ENCODE peak calls at places on chromosomes 11 and 22, in ten cellular contexts. A is left ventricle myocardium inferior, I is HFF-Myc, Y is IMR-90, U is bronchial epithelial cell, E is transverse colon, L is fibroblast of the aortic adventitia, G is endodermal cell, Z is tibial artery, V is Panc1. K is an unnamed sample.

GRCh38 chr11:2777871-2778629 is 78.3 kb upstream of the KCNQ1OT1 start:
- DNase-seq in L (no peak), I (no peak), E (no peak), A (peak), G (peak), Y (no peak), Z (no peak), V (no peak), U (no peak), K (no peak)

GRCh38 chr11:61918251-61919112 is 1.1 kb upstream of the RAB3IL1 start:
- DNase-seq in Z (peak), E (no peak), V (no peak), Y (no peak), G (peak), U (no peak), A (peak), I (no peak), L (peak), K (peak)

GRCh38 chr22:45510376-45511232 is 7.9 kb downstream of the FBLN1 start:
- DNase-seq in Z (no peak), Y (no peak), U (no peak), E (no peak), G (no peak), L (no peak), A (no peak), I (no peak), V (no peak), K (peak)

GRCh38 chr11:8249482-8249881 is 14.2 kb downstream of the LMO1 start:
- DNase-seq in L (no peak), E (no peak), V (no peak), Z (no peak), G (peak), U (no peak), I (no peak), Y (no peak), A (no peak), K (no peak)

GRCh38 chr11:90845126-90845525 is 622.3 kb upstream of the CHORDC1 start:
- DNase-seq in Y (no peak), V (no peak), G (no peak), Z (no peak), U (peak), E (no peak), I (no peak), L (no peak), A (no peak), K (no peak)

GRCh38 chr22:40423246-40423753 is 52.9 kb downstream of the SGSM3 start:
- DNase-seq in Y (no peak), E (no peak), G (no peak), V (no peak), Z (no peak), L (no peak), I (no peak), U (no peak), A (peak), K (no peak)

GRCh38 chr22:20021196-20022181 is 579 bp downstream of the TANGO2 start:
- DNase-seq in A (peak), E (peak), Z (peak), V (no peak), L (peak), Y (peak), U (no peak), G (peak), I (no peak), K (peak)

GRCh38 chr22:30160926-30161546 is 80.8 kb downstream of the HORMAD2 start:
- DNase-seq in A (no peak), I (no peak), L (no peak), G (no peak), Y (no peak), V (no peak), Z (no peak), E (no peak), U (no peak), K (no peak)

GRCh38 chr11:69221086-69221485 is 65.4 kb downstream of the SMIM38 start:
- DNase-seq in U (no peak), A (no peak), Z (no peak), L (no peak), E (no peak), I (no peak), G (peak), Y (no peak), V (no peak), K (no peak)

GRCh38 chr22:38082986-38083710 is 836 bp downstream of the SLC16A8 start:
- DNase-seq in Z (no peak), U (no peak), A (no peak), I (no peak), V (no peak), Y (no peak), E (no peak), G (peak), L (no peak), K (no peak)

GRCh38 chr22:46033256-46034200 is 56.6 kb upstream of the WNT7B start:
- DNase-seq in U (no peak), Z (no peak), L (peak), E (no peak), I (no peak), V (no peak), G (peak), Y (peak), A (no peak), K (peak)

GRCh38 chr11:72738199-72739141 is 13.7 kb downstream of the ARAP1 start:
- DNase-seq in I (no peak), L (peak), U (peak), Z (no peak), Y (peak), G (peak), A (no peak), V (no peak), E (no peak), K (peak)

GRCh38 chr11:96341237-96342130 is 1.5 kb downstream of the MAML2 start:
- DNase-seq in E (peak), A (peak), L (peak), I (no peak), U (no peak), G (peak), Y (peak), Z (peak), V (no peak), K (peak)

GRCh38 chr11:72338741-72339140 is 94.8 kb upstream of the PHOX2A start:
- DNase-seq in L (peak), U (no peak), E (no peak), G (no peak), Y (peak), Z (no peak), I (no peak), A (no peak), V (no peak), K (peak)

GRCh38 chr11:104146421-104146820 is 17.5 kb downstream of the PDGFD start:
- DNase-seq in E (no peak), Y (no peak), U (no peak), V (no peak), Z (no peak), L (no peak), A (no peak), G (no peak), I (no peak), K (peak)

GRCh38 chr22:21984793-21985192 is 2.2 kb upstream of the TOP3B start:
- DNase-seq in G (peak), U (peak), A (no peak), Z (no peak), E (no peak), V (no peak), I (no peak), Y (peak), L (peak), K (peak)

GRCh38 chr11:1055990-1056771 is 18.5 kb upstream of the MUC2 start:
- DNase-seq in U (no peak), V (no peak), L (no peak), Y (no peak), G (peak), I (no peak), E (no peak), A (no peak), Z (peak), K (no peak)

GRCh38 chr11:2591805-2592204 is 108.0 kb downstream of the KCNQ1OT1 start:
- DNase-seq in Y (no peak), V (no peak), E (no peak), L (no peak), I (no peak), A (no peak), Z (no peak), U (no peak), G (no peak), K (no peak)

GRCh38 chr11:57638811-57639320 is 10.8 kb downstream of the YPEL4 start:
- DNase-seq in V (no peak), L (peak), A (no peak), Y (no peak), U (no peak), Z (no peak), E (no peak), G (peak), I (no peak), K (peak)

GRCh38 chr11:85114786-85115185 is 512.4 kb downstream of the DLG2 start:
- DNase-seq in U (peak), A (no peak), L (no peak), Z (no peak), I (no peak), G (no peak), V (no peak), Y (peak), E (no peak), K (peak)

GRCh38 chr11:129643031-129643721 is 172.5 kb upstream of the TMEM45B start:
- DNase-seq in V (no peak), L (peak), U (peak), E (no peak), G (no peak), Y (peak), Z (no peak), I (no peak), A (no peak), K (peak)

GRCh38 chr11:57493507-57494503 is 21.7 kb downstream of the SLC43A1 start:
- DNase-seq in I (no peak), G (peak), L (no peak), Z (no peak), E (peak), A (peak), V (no peak), Y (peak), U (peak), K (no peak)

GRCh38 chr11:88358040-88358431 is 20.5 kb upstream of the CTSC start:
- DNase-seq in Y (no peak), E (no peak), Z (no peak), V (no peak), A (no peak), U (no peak), G (no peak), L (no peak), I (no peak), K (no peak)

GRCh38 chr22:31068970-31069369 is 12.1 kb upstream of the SMTN start:
- DNase-seq in Z (no peak), G (no peak), U (no peak), V (no peak), E (no peak), Y (no peak), A (no peak), I (no peak), L (no peak), K (no peak)

GRCh38 chr11:67275606-67276409 is 9.5 kb downstream of the GRK2 start:
- DNase-seq in I (no peak), G (no peak), A (no peak), Y (no peak), L (no peak), Z (peak), V (no peak), E (no peak), U (no peak), K (no peak)

GRCh38 chr11:130602700-130603584 is 154.5 kb downstream of the ADAMTS15 start:
- DNase-seq in U (no peak), I (no peak), A (no peak), Y (no peak), Z (no peak), E (no peak), L (no peak), G (peak), V (no peak), K (no peak)

GRCh38 chr11:42311504-42311903 is 852.1 kb upstream of the LRRC4C start:
- DNase-seq in Z (peak), A (no peak), Y (no peak), U (no peak), V (no peak), I (no peak), E (no peak), L (no peak), G (no peak), K (peak)

GRCh38 chr22:19995611-19996339 is 20.8 kb downstream of the ARVCF start:
- DNase-seq in Z (peak), L (peak), U (no peak), A (no peak), G (no peak), V (no peak), I (no peak), E (no peak), Y (no peak), K (no peak)

DNA sequence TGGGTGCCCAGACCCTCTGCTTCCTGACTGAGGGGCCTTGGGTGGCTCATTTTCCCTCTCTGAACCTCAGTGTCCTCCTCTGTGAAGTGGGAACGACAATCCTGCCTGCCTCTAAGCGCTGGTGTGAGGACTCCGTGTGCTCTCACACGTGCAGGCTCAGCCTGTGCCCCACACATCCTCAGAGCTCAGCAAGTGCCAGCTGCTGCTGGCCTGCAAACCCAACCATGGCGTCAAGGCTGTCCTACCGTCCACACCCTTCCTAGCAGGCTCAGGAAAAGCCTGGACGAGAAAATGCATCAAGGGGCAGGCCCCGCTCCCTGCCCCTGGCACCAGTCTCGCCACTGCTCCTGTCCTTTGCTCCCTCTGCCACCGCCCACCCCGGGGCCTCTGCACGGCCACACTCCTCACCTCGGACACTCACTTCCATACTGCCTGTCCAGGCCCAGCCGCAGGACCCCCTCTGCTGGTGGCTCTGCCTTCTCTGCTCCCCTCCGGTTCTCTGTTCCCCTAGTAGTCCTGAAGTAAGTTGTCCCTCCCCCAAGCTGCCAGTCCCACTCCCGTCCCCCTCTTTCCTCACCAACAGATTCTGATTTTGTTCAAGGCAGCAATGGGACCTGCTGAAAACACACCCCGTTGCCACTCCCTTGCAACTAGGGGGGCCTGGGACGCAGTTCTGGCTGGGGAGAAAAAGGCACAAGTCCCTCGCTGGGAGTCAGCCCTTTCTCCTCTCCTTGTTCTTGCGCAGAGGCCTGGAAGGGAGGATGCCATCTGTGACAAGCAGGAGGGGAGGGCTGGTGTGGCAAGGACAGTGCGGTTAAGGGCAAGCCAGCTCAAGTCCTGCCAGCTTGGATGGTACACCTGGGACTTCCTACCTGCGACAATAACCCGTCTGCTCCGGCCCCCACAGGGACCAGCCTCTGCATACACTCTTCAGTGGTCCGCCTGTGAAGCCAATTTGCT is 62.2 kb downstream of the ARFGAP3 start:
- DNase-seq in Y (no peak), A (no peak), L (no peak), V (no peak), E (no peak), I (no peak), U (no peak), G (peak), Z (no peak), K (no peak)
- TF ChIP-seq CTCF in Y (no peak), A (peak), L (no peak), V (no peak), E (no peak), I (peak), U (peak), G (peak), Z (no peak), K (peak)

DNA sequence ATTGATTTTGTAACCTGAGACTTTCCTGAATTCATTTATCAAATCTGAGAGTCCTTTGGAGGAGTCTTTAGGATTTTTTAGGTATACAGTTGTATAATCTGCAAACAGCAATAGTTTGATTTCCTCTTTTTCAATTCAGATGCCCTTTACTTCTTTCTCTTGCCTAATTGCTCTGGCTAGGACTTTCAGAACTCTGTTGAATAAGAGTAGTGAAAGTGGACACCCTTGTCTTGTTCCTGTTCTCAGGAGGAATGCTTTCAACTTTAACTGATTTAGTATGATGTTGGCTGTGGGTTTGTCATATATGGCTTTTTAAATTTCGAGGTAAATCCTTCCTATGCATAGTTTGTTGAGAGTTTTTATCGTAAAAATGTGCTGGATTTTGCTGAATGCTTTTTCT is 227.4 kb downstream of the CSNK2A3 start:
- DNase-seq in Z (no peak), I (no peak), Y (no peak), E (no peak), G (no peak), V (no peak), L (no peak), U (no peak), A (no peak), K (no peak)
- H3K4me3 ChIP-seq in Z (no peak), I (no peak), Y (no peak), E (no peak), G (no peak), V (no peak), L (no peak), U (no peak), A (no peak), K (no peak)

GRCh38 chr22:44357296-44357961 is 44.7 kb upstream of the SHISAL1 start:
- DNase-seq in Z (no peak), L (no peak), I (no peak), Y (no peak), V (no peak), U (no peak), G (peak), E (no peak), A (peak), K (no peak)
- TF ChIP-seq CTCF in Z (no peak), L (peak), I (peak), Y (peak), V (no peak), U (no peak), G (peak), E (no peak), A (no peak), K (no peak)

GRCh38 chr22:50292643-50293440 is 14.6 kb downstream of the PLXNB2 start:
- DNase-seq in Z (no peak), L (no peak), V (no peak), I (no peak), A (no peak), E (no peak), U (no peak), Y (no peak), G (no peak), K (no peak)
- H3K4me3 ChIP-seq in Z (peak), L (peak), V (peak), I (peak), A (peak), E (peak), U (peak), Y (peak), G (peak), K (no peak)

DNA sequence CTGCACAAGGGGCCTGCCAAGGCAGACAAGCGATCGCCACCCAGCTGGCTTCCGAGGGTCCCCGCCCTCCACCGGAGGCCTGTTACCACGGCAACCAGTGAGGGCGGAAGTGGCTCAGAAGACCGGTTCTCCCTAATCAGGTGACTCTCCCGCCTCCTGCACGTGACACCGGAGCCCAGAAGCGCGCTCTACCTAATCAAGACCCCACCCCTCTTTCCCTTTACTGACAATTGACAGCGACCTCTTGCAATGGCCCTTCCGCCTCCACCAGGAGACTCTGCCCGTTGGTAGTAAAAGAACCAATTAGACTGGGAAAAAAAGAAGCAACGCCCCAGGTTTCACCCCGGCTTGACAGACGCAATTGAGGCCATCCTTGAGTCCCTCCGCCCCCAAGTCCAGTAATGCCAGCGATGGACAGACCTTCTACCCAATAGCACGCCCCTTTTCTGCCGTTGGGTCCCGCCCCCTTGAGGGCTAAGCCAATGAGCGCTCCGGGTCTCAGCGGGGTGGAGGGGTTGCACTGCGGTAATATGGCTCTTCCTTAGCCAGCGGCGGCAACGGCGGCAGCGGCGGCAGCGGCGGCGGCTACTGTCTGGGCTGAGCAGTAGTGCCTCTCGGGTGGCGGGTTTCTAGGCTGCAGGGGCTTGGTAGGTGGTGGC is at the start of gene UVRAG:
- DNase-seq in E (peak), A (peak), U (peak), I (peak), L (peak), V (peak), Y (peak), Z (peak), G (peak), K (peak)
- TF ChIP-seq CTCF in E (no peak), A (peak), U (no peak), I (no peak), L (peak), V (no peak), Y (no peak), Z (peak), G (no peak), K (peak)

DNA sequence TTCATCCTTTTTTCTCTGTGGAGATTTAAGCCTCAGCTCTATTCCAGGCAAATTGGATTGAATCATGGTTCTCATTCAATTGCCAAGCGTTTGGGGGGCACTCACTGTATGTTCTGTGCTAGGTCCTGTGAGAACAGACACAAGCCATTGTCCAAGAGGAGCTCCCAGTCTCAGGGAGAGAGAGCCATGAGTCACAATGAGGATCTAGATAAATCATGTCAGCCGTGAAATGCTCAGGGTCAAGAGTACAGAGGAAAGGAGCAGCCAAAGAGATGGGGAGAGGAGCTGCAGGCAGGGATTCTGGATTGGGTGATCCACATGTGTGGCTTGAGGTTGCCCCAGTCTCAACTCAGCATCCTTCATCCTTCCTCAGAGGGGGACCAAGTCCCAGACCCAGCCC is 93.6 kb downstream of the FEZ1 start:
- DNase-seq in G (no peak), I (no peak), V (no peak), Y (peak), U (peak), L (peak), A (no peak), E (no peak), Z (no peak), K (peak)
- H3K4me3 ChIP-seq in G (no peak), I (no peak), V (no peak), Y (no peak), U (no peak), L (no peak), A (no peak), E (no peak), Z (no peak), K (no peak)

GRCh38 chr11:75465701-75466531 is 32.9 kb upstream of the KLHL35 start:
- DNase-seq in U (no peak), A (no peak), Y (peak), G (peak), L (peak), I (no peak), Z (no peak), V (no peak), E (no peak), K (no peak)
- TF ChIP-seq CTCF in U (no peak), A (no peak), Y (no peak), G (no peak), L (peak), I (no peak), Z (no peak), V (no peak), E (no peak), K (no peak)